ENCODE peak calls at places on chromosome 19, in five cellular contexts. J is endothelial cell of umbilical vein; A is CD8-positive, alpha-beta T cell; X is choroid plexus epithelial cell; Y is kidney epithelial cell. R is an unnamed sample.

GRCh38 chr19:16197188-16197621 is 506 bp upstream of the AP1M1 start:
- DNase-seq in J (peak; percentile 87), A (no peak), X (peak; percentile 63), Y (peak; percentile 5), R (no peak)

GRCh38 chr19:2103308-2103707 is 6.6 kb downstream of the IZUMO4 start:
- DNase-seq in J (no peak), A (no peak), X (no peak), Y (no peak), R (no peak)

GRCh38 chr19:3778104-3778867 is 6.3 kb upstream of the RAX2 start:
- DNase-seq in J (no peak), A (no peak), X (no peak), Y (no peak), R (no peak)

GRCh38 chr19:47765522-47766358 is 12.8 kb upstream of the SELENOW start:
- DNase-seq in J (peak; percentile 58), A (no peak), X (peak; percentile 70), Y (no peak), R (no peak)

GRCh38 chr19:1122972-1123363 is 19.2 kb downstream of the GPX4 start:
- DNase-seq in J (peak; percentile 69), A (no peak), X (peak; percentile 86), Y (no peak), R (no peak)

GRCh38 chr19:4676955-4677731 is 7.0 kb upstream of the MYDGF start:
- DNase-seq in J (peak; percentile 18), A (no peak), X (peak; percentile 76), Y (no peak), R (no peak)

GRCh38 chr19:4206818-4207484 is 22.4 kb upstream of the EBI3 start:
- DNase-seq in J (no peak), A (no peak), X (peak; percentile 71), Y (no peak), R (no peak)

GRCh38 chr19:18841400-18841799 is 9.6 kb downstream of the UPF1 start:
- DNase-seq in J (no peak), A (no peak), X (no peak), Y (no peak), R (no peak)

GRCh38 chr19:38673030-38673429 is 25.6 kb downstream of the ACTN4 start:
- DNase-seq in J (no peak), A (no peak), X (no peak), Y (no peak), R (no peak)

GRCh38 chr19:38209671-38210457 is 14.2 kb downstream of the DPF1 start:
- DNase-seq in J (peak; percentile 40), A (no peak), X (peak; percentile 27), Y (no peak), R (no peak)

GRCh38 chr19:40507892-40508291 is 41.1 kb downstream of the SPTBN4 start:
- DNase-seq in J (no peak), A (no peak), X (no peak), Y (no peak), R (no peak)

GRCh38 chr19:19157808-19158207 is 12.3 kb downstream of the MEF2B start:
- DNase-seq in J (no peak), A (no peak), X (no peak), Y (no peak), R (no peak)

GRCh38 chr19:23914402-23915286 is at the start of gene ZNF726:
- DNase-seq in J (peak; percentile 90), A (peak; percentile 77), X (peak; percentile 97), Y (peak; percentile 89), R (peak; percentile 98)

GRCh38 chr19:47315125-47315821 is 5.6 kb downstream of the C5AR1 start:
- DNase-seq in J (peak; percentile 11), A (no peak), X (peak; percentile 99), Y (peak; percentile 81), R (no peak)

GRCh38 chr19:662207-662961 is 630 bp downstream of the RNF126 start:
- DNase-seq in J (peak; percentile 36), A (peak; percentile 63), X (peak; percentile 47), Y (no peak), R (no peak)

GRCh38 chr19:5718032-5718578 is 1.8 kb downstream of the LONP1 start:
- DNase-seq in J (no peak), A (no peak), X (peak; percentile 61), Y (no peak), R (no peak)

GRCh38 chr19:50465986-50466771 is 10.1 kb upstream of the EMC10 start:
- DNase-seq in J (no peak), A (no peak), X (no peak), Y (no peak), R (no peak)

GRCh38 chr19:3135961-3136683 is at the start of gene GNA15:
- DNase-seq in J (no peak), A (no peak), X (no peak), Y (no peak), R (no peak)

GRCh38 chr19:4524808-4525562 is 6.7 kb upstream of the PLIN4 start:
- DNase-seq in J (peak; percentile 31), A (peak; percentile 58), X (peak; percentile 55), Y (no peak), R (no peak)

GRCh38 chr19:2032296-2032941 is 16.9 kb upstream of the BTBD2 start:
- DNase-seq in J (peak; percentile 92), A (no peak), X (peak; percentile 76), Y (peak; percentile 69), R (peak; percentile 90)

GRCh38 chr19:55340144-55340783 is 588 bp downstream of the KMT5C start:
- DNase-seq in J (no peak), A (no peak), X (no peak), Y (no peak), R (no peak)

GRCh38 chr19:17436094-17436873 is 12.2 kb downstream of the TMEM221 start:
- DNase-seq in J (no peak), A (no peak), X (no peak), Y (no peak), R (no peak)

GRCh38 chr19:18293642-18294466 is 12.4 kb upstream of the JUND start:
- DNase-seq in J (no peak), A (no peak), X (no peak), Y (no peak), R (no peak)

GRCh38 chr19:16320987-16321386 is 3.6 kb upstream of the KLF2 start:
- DNase-seq in J (no peak), A (no peak), X (no peak), Y (no peak), R (no peak)

GRCh38 chr19:29122185-29122584 is 90.8 kb downstream of the UQCRFS1 start:
- DNase-seq in J (no peak), A (no peak), X (no peak), Y (no peak), R (no peak)

GRCh38 chr19:29119582-29119981 is 93.4 kb downstream of the UQCRFS1 start:
- DNase-seq in J (no peak), A (no peak), X (no peak), Y (no peak), R (no peak)

GRCh38 chr19:29118384-29118783 is 94.6 kb downstream of the UQCRFS1 start:
- DNase-seq in J (no peak), A (no peak), X (no peak), Y (no peak), R (no peak)

GRCh38 chr19:29120471-29120870 is 92.5 kb downstream of the UQCRFS1 start:
- DNase-seq in J (no peak), A (no peak), X (no peak), Y (no peak), R (no peak)

GRCh38 chr19:29121684-29122083 is 91.3 kb downstream of the UQCRFS1 start:
- DNase-seq in J (no peak), A (no peak), X (no peak), Y (no peak), R (no peak)
- H3K4me3 ChIP-seq in J (no peak overlapping the region), A (no peak overlapping the region), X (no peak overlapping the region), Y (no peak overlapping the region), R (no peak overlapping the region)

GRCh38 chr19:7923295-7924191 is 2.4 kb downstream of the CTXN1 start:
- DNase-seq in J (no peak), A (no peak), X (no peak), Y (no peak), R (no peak)

GRCh38 chr19:7920520-7921301 is 573 bp downstream of the SNAPC2 start:
- DNase-seq in J (peak; percentile 96), A (peak; percentile 100), X (peak; percentile 99), Y (peak; percentile 64), R (peak; percentile 85)

GRCh38 chr19:7922841-7923205 is 2.7 kb downstream of the SNAPC2 start:
- DNase-seq in J (no peak), A (no peak), X (no peak), Y (no peak), R (no peak)

GRCh38 chr19:7921302-7921954 is 1.3 kb downstream of the SNAPC2 start:
- DNase-seq in J (no peak), A (no peak), X (no peak), Y (no peak), R (no peak)

DNA sequence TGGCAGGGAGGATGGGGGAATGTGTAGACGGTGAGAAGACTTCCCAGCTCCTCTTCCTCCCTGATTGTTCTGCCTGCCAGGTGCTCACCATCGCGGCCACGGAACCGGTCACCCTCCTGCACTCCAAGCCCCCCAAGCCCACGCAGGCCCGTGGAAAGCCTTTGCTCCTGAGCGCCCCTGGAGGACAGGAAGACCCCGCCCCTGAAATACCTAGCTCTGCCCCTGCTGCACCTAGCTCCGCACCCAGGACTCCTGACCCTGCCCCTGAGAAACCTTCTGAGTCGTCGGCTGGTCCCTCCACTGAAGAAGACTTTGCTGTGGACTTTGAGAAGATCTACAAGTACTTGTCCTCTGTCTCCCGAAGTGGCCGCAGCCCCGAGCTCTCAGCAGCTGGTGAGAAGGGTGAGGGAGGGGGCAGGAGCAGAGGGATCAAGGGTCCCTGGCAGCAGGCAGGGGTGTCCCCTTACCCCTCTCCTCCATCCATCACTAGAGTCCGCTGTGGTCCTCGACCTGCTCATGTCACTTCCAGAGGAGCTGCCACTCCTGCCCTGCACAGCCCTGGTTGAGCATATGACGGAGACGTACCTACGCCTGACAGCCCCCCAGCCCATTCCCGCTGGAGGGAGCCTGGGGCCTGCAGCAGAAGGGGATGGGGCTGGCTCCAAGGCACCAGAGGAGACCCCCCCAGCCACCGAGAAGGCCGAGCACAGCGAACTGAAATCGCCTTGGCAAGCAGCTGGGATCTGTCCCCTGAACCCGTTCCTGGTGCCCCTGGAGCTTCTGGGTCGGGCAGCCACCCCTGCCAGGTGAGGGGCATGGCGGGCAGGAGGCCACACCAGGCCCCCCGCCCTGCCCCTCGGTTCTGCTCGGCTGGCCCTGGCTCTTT is 2.1 kb downstream of the SNAPC2 start:
- DNase-seq in J (no peak), A (no peak), X (no peak), Y (no peak), R (no peak)
- H3K4me3 ChIP-seq in J (no peak overlapping the region), A (no peak overlapping the region), X (no peak overlapping the region), Y (no peak overlapping the region), R (peak overlapping the region; percentile 77)

GRCh38 chr19:8135946-8136618 is 13.3 kb downstream of the FBN3 start:
- DNase-seq in J (no peak), A (no peak), X (no peak), Y (no peak), R (no peak)
- H3K4me3 ChIP-seq in J (no peak overlapping the region), A (no peak overlapping the region), X (no peak overlapping the region), Y (no peak overlapping the region), R (no peak overlapping the region)

GRCh38 chr19:21588202-21588601 is 82.8 kb downstream of the ZNF429 start:
- DNase-seq in J (no peak), A (no peak), X (no peak), Y (no peak), R (no peak)

GRCh38 chr19:21585491-21585890 is 80.1 kb downstream of the ZNF429 start:
- DNase-seq in J (no peak), A (no peak), X (no peak), Y (no peak), R (no peak)

GRCh38 chr19:21587549-21587948 is 82.1 kb downstream of the ZNF429 start:
- DNase-seq in J (no peak), A (no peak), X (no peak), Y (no peak), R (no peak)

GRCh38 chr19:21586341-21587116 is 81.1 kb downstream of the ZNF429 start:
- DNase-seq in J (no peak), A (peak; percentile 23), X (no peak), Y (no peak), R (no peak)

GRCh38 chr19:21587117-21587461 is 81.7 kb downstream of the ZNF429 start:
- DNase-seq in J (no peak), A (no peak), X (no peak), Y (no peak), R (no peak)
- H3K4me3 ChIP-seq in J (no peak overlapping the region), A (peak overlapping the region; percentile 41), X (no peak overlapping the region), Y (no peak overlapping the region), R (no peak overlapping the region)